ENCODE peak calls at places on chromosomes 16 and 17, in nine cellular contexts. A, J, O, W, B, P, Y, S and V are unnamed samples.

GRCh38 chr17:1435326-1435725 is 20.7 kb downstream of the CRK start:
- DNase-seq in A (no peak), J (no peak), O (no peak), W (no peak), B (no peak), P (no peak), Y (no peak), S (no peak), V (no peak)

GRCh38 chr16:12137344-12138094 is 161.0 kb downstream of the SNX29 start:
- DNase-seq in A (no peak), J (no peak), O (no peak), W (no peak), B (no peak), P (no peak), Y (no peak), S (no peak), V (no peak)

GRCh38 chr16:84478172-84478948 is 26.1 kb downstream of the MEAK7 start:
- DNase-seq in A (peak; percentile 61), J (peak; percentile 91), O (no peak), W (peak; percentile 80), B (no peak), P (no peak), Y (no peak), S (peak; percentile 87), V (no peak)

GRCh38 chr16:81686391-81687182 is 92.5 kb upstream of the PLCG2 start:
- DNase-seq in A (no peak), J (no peak), O (no peak), W (no peak), B (no peak), P (no peak), Y (no peak), S (peak; percentile 43), V (no peak)

GRCh38 chr17:80804466-80804865 is 187.2 kb upstream of the CHMP6 start:
- DNase-seq in A (no peak), J (no peak), O (no peak), W (no peak), B (no peak), P (no peak), Y (no peak), S (no peak), V (no peak)

GRCh38 chr17:56169621-56170020 is 16.3 kb downstream of the ANKFN1 start:
- DNase-seq in A (no peak), J (no peak), O (no peak), W (no peak), B (no peak), P (no peak), Y (no peak), S (no peak), V (no peak)

GRCh38 chr16:85445779-85446222 is 167.3 kb upstream of the GSE1 start:
- DNase-seq in A (no peak), J (no peak), O (no peak), W (no peak), B (no peak), P (no peak), Y (peak; percentile 44), S (no peak), V (no peak)

GRCh38 chr17:80881321-80881720 is 110.3 kb upstream of the CHMP6 start:
- DNase-seq in A (no peak), J (no peak), O (no peak), W (no peak), B (no peak), P (no peak), Y (no peak), S (no peak), V (no peak)

GRCh38 chr17:39239640-39240314 is 14.0 kb upstream of the STAC2 start:
- DNase-seq in A (no peak), J (no peak), O (peak; percentile 70), W (no peak), B (peak; percentile 67), P (peak; percentile 78), Y (peak; percentile 81), S (no peak), V (no peak)

GRCh38 chr16:50272687-50273381 is 6.5 kb downstream of the ADCY7 start:
- DNase-seq in A (no peak), J (no peak), O (no peak), W (no peak), B (no peak), P (no peak), Y (no peak), S (no peak), V (no peak)

GRCh38 chr17:14211778-14212177 is 24.9 kb downstream of the CDRT15 start:
- DNase-seq in A (no peak), J (no peak), O (peak; percentile 68), W (no peak), B (peak; percentile 50), P (peak; percentile 47), Y (no peak), S (no peak), V (no peak)

GRCh38 chr16:87765473-87765775 is 362 bp downstream of the KLHDC4 start:
- DNase-seq in A (no peak), J (no peak), O (peak; percentile 56), W (no peak), B (peak; percentile 69), P (peak; percentile 41), Y (peak; percentile 15), S (peak; percentile 13), V (no peak)

GRCh38 chr17:48100160-48100559 is 1.1 kb downstream of the CBX1 start:
- DNase-seq in A (no peak), J (peak; percentile 50), O (no peak), W (no peak), B (no peak), P (no peak), Y (no peak), S (peak; percentile 79), V (no peak)

GRCh38 chr16:50188619-50189136 is 35.6 kb downstream of the TENT4B start:
- DNase-seq in A (no peak), J (no peak), O (no peak), W (no peak), B (no peak), P (no peak), Y (no peak), S (no peak), V (no peak)

GRCh38 chr17:69414408-69415274 is at the start of gene MAP2K6:
- DNase-seq in A (no peak), J (peak; percentile 66), O (peak; percentile 79), W (peak; percentile 80), B (peak; percentile 85), P (peak; percentile 81), Y (peak; percentile 89), S (peak; percentile 74), V (peak; percentile 11)

GRCh38 chr17:49925916-49926315 is 43.1 kb upstream of the DLX4 start:
- DNase-seq in A (no peak), J (peak; percentile 53), O (no peak), W (no peak), B (no peak), P (no peak), Y (no peak), S (no peak), V (no peak)

GRCh38 chr17:82229686-82230626 is 1.1 kb downstream of the SLC16A3 start:
- DNase-seq in A (no peak), J (no peak), O (no peak), W (no peak), B (no peak), P (no peak), Y (peak; percentile 27), S (no peak), V (no peak)

GRCh38 chr17:19244796-19245195 is 7.6 kb downstream of the EPN2 start:
- DNase-seq in A (no peak), J (no peak), O (no peak), W (no peak), B (no peak), P (no peak), Y (no peak), S (no peak), V (no peak)

GRCh38 chr17:80780381-80781187 is 211.1 kb upstream of the CHMP6 start:
- DNase-seq in A (no peak), J (peak; percentile 77), O (peak; percentile 83), W (no peak), B (peak; percentile 27), P (peak; percentile 80), Y (no peak), S (no peak), V (no peak)

GRCh38 chr17:65864409-65864808 is 303.0 kb upstream of the AXIN2 start:
- DNase-seq in A (no peak), J (no peak), O (no peak), W (no peak), B (no peak), P (no peak), Y (no peak), S (no peak), V (no peak)
- TF ChIP-seq CTCF in A (no peak), J (no peak), O (no peak), W (no peak), B (no peak), P (no peak), Y (no peak), S (no peak), V (no peak)

GRCh38 chr17:6135996-6136395 is 65.8 kb downstream of the WSCD1 start:
- DNase-seq in A (no peak), J (no peak), O (no peak), W (no peak), B (no peak), P (no peak), Y (no peak), S (no peak), V (no peak)
- TF ChIP-seq CTCF in A (no peak), J (no peak), O (no peak), W (no peak), B (no peak), P (no peak), Y (no peak), S (no peak), V (no peak)

DNA sequence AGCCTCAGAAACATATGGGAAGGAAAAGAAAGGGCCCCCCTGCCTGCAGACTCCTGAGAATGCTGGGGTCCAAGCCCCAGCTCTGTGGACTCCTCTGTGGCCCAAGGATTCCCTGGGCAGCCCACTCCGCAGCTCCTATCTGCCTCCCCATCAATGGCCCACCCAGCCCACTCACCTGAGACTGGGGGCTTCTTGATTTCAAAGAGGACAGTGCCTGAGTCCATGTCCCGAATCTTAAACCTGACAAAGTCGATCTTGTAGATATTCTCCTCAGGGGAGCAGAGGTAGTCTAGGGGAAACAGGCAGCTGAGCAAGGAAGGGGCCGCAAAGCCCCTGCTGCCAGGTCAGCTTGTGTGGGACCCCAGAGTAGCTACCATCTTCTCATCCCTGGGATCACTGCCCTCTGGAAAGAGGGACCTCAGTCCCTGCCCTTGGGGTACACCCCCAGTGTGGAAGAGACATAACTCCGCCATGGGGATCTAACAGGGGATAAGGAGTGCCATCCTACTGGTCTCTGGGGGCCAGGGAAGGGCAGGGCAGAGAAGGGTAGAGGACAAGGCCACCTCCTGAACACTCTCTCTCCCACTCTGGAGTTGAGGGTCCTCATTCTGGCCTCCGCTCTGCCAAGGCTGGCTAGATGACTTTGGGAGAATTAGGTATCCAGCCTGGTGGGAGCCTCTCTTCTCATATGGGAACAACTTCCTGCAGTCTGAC is 3.9 kb downstream of the UNC119 start:
- DNase-seq in A (no peak), J (no peak), O (no peak), W (no peak), B (no peak), P (no peak), Y (no peak), S (no peak), V (no peak)
- TF ChIP-seq CTCF in A (no peak), J (no peak), O (no peak), W (no peak), B (no peak), P (no peak), Y (no peak), S (no peak), V (no peak)

DNA sequence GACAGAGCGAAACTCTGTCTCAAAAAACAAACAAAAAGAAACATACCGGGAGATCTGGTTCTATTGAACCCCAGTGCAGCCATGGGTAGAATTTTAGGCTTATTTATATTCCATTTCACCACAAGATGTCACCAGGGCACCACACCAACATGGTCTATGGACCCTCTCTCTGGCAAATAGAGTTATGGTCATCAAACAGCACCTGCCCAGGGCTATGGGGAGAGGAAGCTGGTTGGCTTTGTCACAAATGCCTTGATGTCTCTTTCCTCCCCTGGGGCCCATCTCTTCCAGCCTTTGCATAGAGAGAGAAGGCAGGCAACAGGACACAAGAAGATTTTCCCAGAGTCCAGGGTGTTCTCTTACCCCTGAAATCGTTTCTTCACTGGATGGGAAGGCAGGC is 128.4 kb downstream of the WWOX start:
- DNase-seq in A (no peak), J (no peak), O (no peak), W (no peak), B (no peak), P (no peak), Y (no peak), S (no peak), V (no peak)
- TF ChIP-seq CTCF in A (peak; percentile 42), J (no peak), O (no peak), W (no peak), B (no peak), P (no peak), Y (no peak), S (peak; percentile 12), V (no peak)